ENCODE peak calls at places on chromosome 22, in five cellular contexts. F is A549, R is Panc1, J is SK-N-SH, P is HCT116. S is an unnamed sample.

GRCh38 chr22:34111210-34111824 is 191.0 kb upstream of the LARGE1 start:
- DNase-seq in R (no peak), P (no peak), F (peak), J (peak), S (peak)

GRCh38 chr22:32771761-32772160 is 29.7 kb upstream of the TIMP3 start:
- DNase-seq in P (no peak), R (no peak), F (no peak), J (no peak), S (no peak)

GRCh38 chr22:41780714-41781507 is 19.6 kb upstream of the CCDC134 start:
- DNase-seq in J (no peak), P (no peak), R (no peak), F (no peak), S (peak)

GRCh38 chr22:43312608-43313007 is 30.6 kb downstream of the SCUBE1 start:
- DNase-seq in F (no peak), R (no peak), P (no peak), J (no peak), S (no peak)

GRCh38 chr22:29683536-29683935 is 36.3 kb upstream of the CABP7 start:
- DNase-seq in J (no peak), F (no peak), R (no peak), P (no peak), S (no peak)

GRCh38 chr22:29625090-29625825 is 21.8 kb downstream of the NF2 start:
- DNase-seq in J (peak), P (no peak), R (no peak), F (peak), S (peak)

GRCh38 chr22:28440517-28441366 is 238.9 kb downstream of the TTC28 start:
- DNase-seq in J (peak), F (no peak), P (no peak), R (no peak), S (no peak)

GRCh38 chr22:45889539-45890350 is 87.2 kb downstream of the WNT7B start:
- DNase-seq in R (no peak), J (no peak), P (no peak), F (no peak), S (no peak)

GRCh38 chr22:46046299-46046685 is 69.3 kb upstream of the WNT7B start:
- DNase-seq in P (no peak), J (no peak), F (no peak), R (no peak), S (no peak)

GRCh38 chr22:41987276-41987675 is 11.3 kb upstream of the WBP2NL start:
- DNase-seq in F (no peak), P (no peak), J (no peak), R (no peak), S (no peak)

GRCh38 chr22:36998620-36999351 is 20.5 kb downstream of the TST start:
- DNase-seq in F (no peak), R (no peak), J (no peak), P (peak), S (no peak)

GRCh38 chr22:11253000-11253511 is 4274.9 kb upstream of the OR11H1 start:
- DNase-seq in J (no peak), P (no peak), R (no peak), F (no peak), S (no peak)

GRCh38 chr22:46833228-46833627 is 70.8 kb downstream of the TBC1D22A start:
- DNase-seq in F (peak), P (peak), R (no peak), J (no peak), S (no peak)

GRCh38 chr22:21650823-21651520 is 8.9 kb downstream of the SDF2L1 start:
- DNase-seq in P (no peak), J (no peak), R (no peak), F (no peak), S (peak)

GRCh38 chr22:35578836-35579575 is 38.1 kb downstream of the MB start:
- DNase-seq in P (no peak), J (no peak), F (no peak), R (no peak), S (no peak)

GRCh38 chr22:42803454-42803853 is 53.6 kb downstream of the ARFGAP3 start:
- DNase-seq in J (peak), F (no peak), R (no peak), P (no peak), S (no peak)

GRCh38 chr22:37459211-37459610 is 27.0 kb downstream of the MFNG start:
- DNase-seq in R (no peak), F (no peak), J (no peak), P (no peak), S (no peak)

GRCh38 chr22:35894464-35894878 is 134.2 kb downstream of the RBFOX2 start:
- DNase-seq in R (no peak), F (no peak), J (no peak), P (no peak), S (no peak)

GRCh38 chr22:20656902-20657836 is 116.7 kb upstream of the SERPIND1 start:
- DNase-seq in J (no peak), F (peak), R (no peak), P (peak), S (peak)

GRCh38 chr22:46965552-46966494 is 203.4 kb downstream of the TBC1D22A start:
- DNase-seq in R (no peak), P (no peak), J (no peak), F (no peak), S (no peak)

GRCh38 chr22:46433318-46433717 is 97.8 kb downstream of the TRMU start:
- DNase-seq in J (no peak), P (no peak), F (no peak), R (no peak), S (no peak)

GRCh38 chr22:46077669-46078099 is 72.6 kb upstream of the PPARA start:
- DNase-seq in R (no peak), J (no peak), P (no peak), F (no peak), S (no peak)

GRCh38 chr22:21902296-21903087 is 35.0 kb upstream of the MAPK1 start:
- DNase-seq in J (no peak), P (no peak), F (no peak), R (no peak), S (no peak)

GRCh38 chr22:21449531-21450319 is 17.5 kb upstream of the TMEM191C start:
- DNase-seq in F (no peak), P (no peak), R (no peak), J (no peak), S (no peak)

GRCh38 chr22:49966716-49967332 is 6.3 kb downstream of the PIM3 start:
- DNase-seq in J (peak), F (no peak), P (no peak), R (no peak), S (peak)
- TF ChIP-seq REST in J (no peak), F (no peak), P (no peak), R (no peak), S (no peak)

GRCh38 chr22:49995059-49995412 is 17.5 kb downstream of the IL17REL start:
- DNase-seq in P (no peak), F (no peak), J (peak), R (no peak), S (no peak)
- TF ChIP-seq REST in P (no peak), F (no peak), J (no peak), R (no peak), S (no peak)

GRCh38 chr22:26883393-26883792 is 226.0 kb downstream of the MIAT start:
- DNase-seq in J (no peak), F (no peak), R (no peak), P (no peak), S (no peak)

GRCh38 chr22:26884921-26885320 is 227.5 kb downstream of the MIAT start:
- DNase-seq in J (no peak), F (no peak), R (no peak), P (no peak), S (no peak)

GRCh38 chr22:26887916-26888315 is 230.5 kb downstream of the MIAT start:
- DNase-seq in R (no peak), P (no peak), F (no peak), J (no peak), S (no peak)

GRCh38 chr22:26887456-26887855 is 230.1 kb downstream of the MIAT start:
- DNase-seq in R (no peak), J (no peak), P (no peak), F (peak), S (no peak)

GRCh38 chr22:26885441-26886261 is 228.3 kb downstream of the MIAT start:
- DNase-seq in F (no peak), J (no peak), R (no peak), P (no peak), S (no peak)
- TF ChIP-seq REST in F (no peak), J (no peak), R (no peak), P (no peak), S (no peak)

GRCh38 chr22:44448271-44448780 is 49.7 kb downstream of the RTL6 start:
- DNase-seq in P (no peak), J (peak), R (peak), F (peak), S (no peak)
- TF ChIP-seq REST in P (no peak), J (no peak), R (no peak), F (no peak), S (no peak)

GRCh38 chr22:19419086-19419463 is 12.5 kb downstream of the HIRA start:
- DNase-seq in F (no peak), R (no peak), J (no peak), P (no peak), S (peak)
- TF ChIP-seq REST in F (no peak), R (no peak), J (no peak), P (no peak), S (no peak)

GRCh38 chr22:39717099-39717498 is 146.5 kb downstream of the CACNA1I start:
- DNase-seq in R (no peak), F (no peak), P (no peak), J (no peak), S (no peak)

GRCh38 chr22:39713799-39714290 is 143.3 kb downstream of the CACNA1I start:
- DNase-seq in R (no peak), P (no peak), F (no peak), J (no peak), S (no peak)

GRCh38 chr22:39716534-39716933 is 146.0 kb downstream of the CACNA1I start:
- DNase-seq in P (no peak), J (no peak), R (no peak), F (no peak), S (no peak)

GRCh38 chr22:39714321-39714720 is 143.8 kb downstream of the CACNA1I start:
- DNase-seq in F (no peak), P (no peak), J (no peak), R (no peak), S (no peak)

GRCh38 chr22:39715778-39716495 is 145.4 kb downstream of the CACNA1I start:
- DNase-seq in J (no peak), R (no peak), P (no peak), F (no peak), S (no peak)
- TF ChIP-seq REST in J (no peak), R (no peak), P (no peak), F (no peak), S (no peak)

DNA sequence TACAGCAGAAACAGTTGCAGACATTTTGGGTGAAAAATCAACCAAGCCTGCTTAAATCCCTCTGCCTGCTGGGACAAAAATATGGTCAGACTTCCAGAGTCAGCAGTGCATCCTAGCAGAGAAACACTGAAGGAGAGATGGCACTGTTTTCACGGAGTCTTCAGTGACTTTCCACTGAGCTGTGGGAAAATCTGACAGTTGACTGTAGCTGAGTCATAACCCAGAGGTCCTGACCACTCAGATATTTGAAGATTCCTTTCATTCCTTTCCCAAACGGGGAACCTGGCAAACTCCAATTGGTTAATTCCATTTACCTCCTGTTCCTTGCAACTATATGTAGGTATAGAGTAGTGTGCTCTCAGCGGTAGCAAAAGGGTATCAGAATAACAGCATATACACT is 20.9 kb upstream of the UPB1 start:
- DNase-seq in J (no peak), F (peak), R (no peak), P (peak), S (no peak)
- TF ChIP-seq REST in J (no peak), F (no peak), R (no peak), P (no peak), S (no peak)

GRCh38 chr22:39214006-39214382 is 30.8 kb downstream of the PDGFB start:
- DNase-seq in F (no peak), J (no peak), R (no peak), P (no peak), S (no peak)
- TF ChIP-seq REST in F (no peak), J (no peak), R (no peak), P (no peak), S (no peak)

GRCh38 chr22:17890892-17891291 is 116.6 kb upstream of the BID start:
- DNase-seq in J (no peak), F (no peak), P (no peak), R (no peak), S (no peak)
- TF ChIP-seq REST in J (no peak), F (no peak), P (no peak), R (no peak), S (no peak)

DNA sequence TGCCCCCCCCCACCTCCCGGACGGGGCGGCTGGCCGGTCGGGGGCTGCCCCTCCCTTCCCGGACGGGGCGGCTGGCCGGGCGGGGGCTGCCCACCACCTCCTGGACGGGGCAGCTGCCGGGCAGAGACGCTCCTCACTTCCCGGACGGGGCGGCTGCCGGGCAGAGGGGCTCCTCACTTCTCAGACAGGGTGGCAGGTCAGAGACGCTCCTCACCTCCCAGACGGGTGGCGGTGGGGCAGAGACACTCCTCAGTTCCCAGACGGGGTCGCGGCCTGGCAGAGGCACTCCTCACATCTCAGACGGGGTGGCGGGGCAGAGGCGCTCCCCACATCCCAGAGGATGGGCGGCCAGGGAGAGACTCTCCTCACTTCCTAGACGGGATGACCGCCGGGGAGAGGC is 24.0 kb downstream of the RNF185 start:
- DNase-seq in P (no peak), J (no peak), F (no peak), R (no peak), S (no peak)
- TF ChIP-seq REST in P (no peak), J (no peak), F (no peak), R (no peak), S (no peak)